ENCODE peak calls at places on chromosome 18, in ten cellular contexts. T, D, Q, E, Z, V, S, X, O and R are unnamed samples.

GRCh38 chr18:41113885-41114482 is 841.0 kb upstream of the PIK3C3 start:
- DNase-seq in T (no peak), D (no peak), Q (no peak), E (no peak), Z (no peak), V (peak; percentile 40), S (no peak), X (no peak), O (no peak), R (no peak)

GRCh38 chr18:73060666-73061270 is 193.0 kb upstream of the NETO1 start:
- DNase-seq in T (no peak), D (no peak), Q (no peak), E (no peak), Z (no peak), V (no peak), S (no peak), X (no peak), O (no peak), R (no peak)

GRCh38 chr18:3921826-3922225 is 471.9 kb downstream of the TGIF1 start:
- DNase-seq in T (no peak), D (no peak), Q (no peak), E (no peak), Z (no peak), V (no peak), S (no peak), X (no peak), O (no peak), R (no peak)

GRCh38 chr18:70288171-70288850 is 534 bp upstream of the SOCS6 start:
- DNase-seq in T (peak; percentile 39), D (peak; percentile 56), Q (peak; percentile 61), E (no peak), Z (peak; percentile 56), V (peak; percentile 50), S (peak; percentile 57), X (no peak), O (peak; percentile 57), R (peak; percentile 18)

GRCh38 chr18:67475673-67476072 is 40.8 kb downstream of the DSEL start:
- DNase-seq in T (no peak), D (no peak), Q (no peak), E (no peak), Z (no peak), V (peak; percentile 64), S (no peak), X (no peak), O (no peak), R (no peak)

GRCh38 chr18:52312321-52312720 is 27.7 kb upstream of the DCC start:
- DNase-seq in T (no peak), D (no peak), Q (no peak), E (no peak), Z (no peak), V (no peak), S (no peak), X (no peak), O (no peak), R (no peak)

GRCh38 chr18:77522031-77522675 is 272.5 kb downstream of the GALR1 start:
- DNase-seq in T (no peak), D (no peak), Q (no peak), E (no peak), Z (no peak), V (no peak), S (no peak), X (no peak), O (no peak), R (no peak)

GRCh38 chr18:29849145-29849544 is 1193.4 kb downstream of the DSC3 start:
- DNase-seq in T (no peak), D (no peak), Q (no peak), E (no peak), Z (no peak), V (no peak), S (no peak), X (no peak), O (no peak), R (no peak)

GRCh38 chr18:23661735-23662308 is 889 bp downstream of the ANKRD29 start:
- DNase-seq in T (no peak), D (no peak), Q (no peak), E (peak; percentile 8), Z (no peak), V (no peak), S (no peak), X (no peak), O (no peak), R (no peak)

GRCh38 chr18:76914314-76914713 is 92.0 kb downstream of the ZNF236 start:
- DNase-seq in T (no peak), D (no peak), Q (no peak), E (no peak), Z (no peak), V (no peak), S (no peak), X (no peak), O (no peak), R (no peak)

GRCh38 chr18:46856975-46857374 is 60.3 kb downstream of the PIAS2 start:
- DNase-seq in T (no peak), D (no peak), Q (no peak), E (no peak), Z (no peak), V (peak; percentile 12), S (no peak), X (no peak), O (no peak), R (no peak)

GRCh38 chr18:63342206-63342605 is 22.6 kb upstream of the BCL2 start:
- DNase-seq in T (no peak), D (peak; percentile 29), Q (no peak), E (no peak), Z (peak; percentile 38), V (peak; percentile 55), S (no peak), X (peak; percentile 80), O (no peak), R (no peak)

GRCh38 chr18:63344263-63344662 is 22.7 kb downstream of the KDSR start:
- DNase-seq in T (no peak), D (no peak), Q (no peak), E (no peak), Z (no peak), V (no peak), S (no peak), X (no peak), O (no peak), R (no peak)

GRCh38 chr18:63336366-63337099 is 17.0 kb upstream of the BCL2 start:
- DNase-seq in T (no peak), D (no peak), Q (no peak), E (no peak), Z (no peak), V (peak; percentile 96), S (no peak), X (no peak), O (peak; percentile 34), R (no peak)

GRCh38 chr18:63344918-63345317 is 22.1 kb downstream of the KDSR start:
- DNase-seq in T (no peak), D (no peak), Q (no peak), E (no peak), Z (no peak), V (no peak), S (no peak), X (no peak), O (no peak), R (no peak)

GRCh38 chr18:63339920-63340484 is 20.4 kb upstream of the BCL2 start:
- DNase-seq in T (peak; percentile 33), D (peak; percentile 47), Q (peak; percentile 59), E (peak; percentile 50), Z (no peak), V (peak; percentile 58), S (no peak), X (peak; percentile 91), O (peak; percentile 47), R (no peak)
- H3K36me3 ChIP-seq in T (no peaks in the 10 kb centered on the region), D (no peaks in the 10 kb centered on the region), Q (peaks cover under 1% of the 10 kb centered on the region), E (peaks cover 41% of the 10 kb centered on the region), Z (no peaks in the 10 kb centered on the region), V (peaks cover 12% of the 10 kb centered on the region), S (no peaks in the 10 kb centered on the region), X (peaks cover 43% of the 10 kb centered on the region), O (no peaks in the 10 kb centered on the region), R (peaks cover 2% of the 10 kb centered on the region)

DNA sequence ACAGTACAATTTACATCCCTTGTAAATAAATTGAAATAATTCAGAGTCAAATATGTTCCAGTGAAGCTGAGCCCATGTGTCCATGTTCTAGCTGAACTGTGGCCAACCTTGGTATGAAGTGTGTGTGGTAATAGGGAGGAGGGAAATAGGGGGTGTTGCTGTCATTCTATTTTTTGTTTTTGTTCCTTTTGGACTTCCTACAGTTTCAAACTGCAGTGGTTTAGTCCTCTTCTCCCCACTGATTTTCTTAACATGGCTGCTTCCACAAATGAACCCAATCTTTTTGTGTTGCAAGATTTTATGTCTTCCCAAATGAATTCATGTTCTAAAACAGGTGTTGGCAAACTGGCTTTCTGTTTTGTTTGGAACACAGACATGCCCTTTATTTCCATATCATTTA is 156.9 kb downstream of the CCBE1 start:
- DNase-seq in T (no peak), D (no peak), Q (no peak), E (no peak), Z (no peak), V (no peak), S (no peak), X (no peak), O (no peak), R (no peak)
- H3K36me3 ChIP-seq in T (no peaks in the 10 kb centered on the region), D (no peaks in the 10 kb centered on the region), Q (no peaks in the 10 kb centered on the region), E (no peaks in the 10 kb centered on the region), Z (no peaks in the 10 kb centered on the region), V (no peaks in the 10 kb centered on the region), S (no peaks in the 10 kb centered on the region), X (no peaks in the 10 kb centered on the region), O (no peaks in the 10 kb centered on the region), R (no peaks in the 10 kb centered on the region)

DNA sequence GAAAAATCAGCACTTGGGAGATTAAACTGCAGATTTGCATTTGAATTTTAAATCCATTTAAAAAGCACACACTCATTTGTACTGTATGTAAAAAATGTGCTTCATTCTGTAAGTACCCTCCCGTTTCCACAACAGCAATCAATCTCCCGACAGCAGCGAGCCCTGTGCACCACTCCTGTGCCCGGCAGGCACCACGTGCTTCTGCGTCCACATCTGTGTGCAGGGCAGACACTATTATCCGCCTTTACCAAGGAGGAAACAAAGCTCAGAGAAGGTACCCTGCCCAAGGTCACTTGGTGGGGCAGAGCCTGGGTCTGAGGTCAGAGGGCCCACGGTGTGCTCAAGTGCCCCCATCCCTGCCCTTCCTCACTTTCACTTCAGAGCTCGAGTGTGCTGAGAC is 7.5 kb downstream of the HSBP1L1 start:
- DNase-seq in T (no peak), D (no peak), Q (no peak), E (no peak), Z (no peak), V (no peak), S (no peak), X (no peak), O (no peak), R (no peak)
- H3K36me3 ChIP-seq in T (no peaks in the 10 kb centered on the region), D (no peaks in the 10 kb centered on the region), Q (peaks cover 4% of the 10 kb centered on the region), E (peaks cover 53% of the 10 kb centered on the region), Z (no peaks in the 10 kb centered on the region), V (peaks cover 17% of the 10 kb centered on the region), S (peaks cover 9% of the 10 kb centered on the region), X (peaks cover 43% of the 10 kb centered on the region), O (no peaks in the 10 kb centered on the region), R (peaks cover 20% of the 10 kb centered on the region)

DNA sequence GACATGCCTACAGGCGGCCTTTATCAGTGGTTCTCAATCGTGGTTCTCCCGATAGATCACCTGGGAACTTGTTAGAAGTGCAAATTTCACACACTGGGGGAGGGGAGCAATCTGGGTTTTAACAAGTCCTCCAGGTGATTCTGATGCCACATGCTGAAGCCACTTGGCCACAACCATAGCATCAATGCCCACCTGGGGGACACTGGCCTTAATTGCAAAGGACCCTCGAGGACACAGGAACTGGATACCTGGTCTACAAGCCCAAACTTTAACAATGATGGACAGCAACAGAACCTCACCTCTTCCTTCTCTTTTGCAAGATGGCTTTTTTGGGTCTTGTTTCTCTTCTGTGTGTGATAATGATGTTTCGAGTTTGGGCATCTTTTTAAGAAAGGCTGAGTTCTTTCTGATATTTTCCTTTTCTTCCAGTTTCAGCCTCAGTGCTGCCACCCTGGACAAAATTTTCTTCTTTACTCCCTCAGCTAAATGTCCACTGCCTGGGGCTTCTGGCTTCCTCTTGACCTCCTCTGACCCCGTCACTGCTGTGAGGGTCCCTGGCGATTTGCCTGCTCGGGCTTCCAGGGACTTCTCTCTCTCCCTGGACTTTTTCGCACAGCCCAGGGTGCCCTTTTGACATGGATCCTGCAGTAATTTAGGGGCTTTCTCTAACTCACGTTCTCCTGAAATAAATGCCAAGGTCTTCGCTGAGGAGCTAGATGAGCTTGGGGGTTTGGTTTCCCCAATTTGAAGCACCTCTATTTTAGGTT is 94.2 kb downstream of the ALPK2 start:
- DNase-seq in T (no peak), D (no peak), Q (no peak), E (no peak), Z (no peak), V (no peak), S (no peak), X (no peak), O (no peak), R (peak; percentile 52)
- H3K36me3 ChIP-seq in T (no peaks in the 10 kb centered on the region), D (no peaks in the 10 kb centered on the region), Q (no peaks in the 10 kb centered on the region), E (no peaks in the 10 kb centered on the region), Z (no peaks in the 10 kb centered on the region), V (no peaks in the 10 kb centered on the region), S (no peaks in the 10 kb centered on the region), X (no peaks in the 10 kb centered on the region), O (no peaks in the 10 kb centered on the region), R (no peaks in the 10 kb centered on the region)